ENCODE peak calls at places on chromosomes 7 and 10, in five cellular contexts. G is astrocyte of the cerebellum; W is esophagus squamous epithelium; A is bronchial epithelial cell; C is CD8-positive, alpha-beta T cell. Y is an unnamed sample.
A peak's percentile ranks its signal among the peaks of the same experiment; 100 is the strongest.

GRCh38 chr7:84161398-84161797 is 33.2 kb downstream of the SEMA3A start:
- DNase-seq in W (no peak), C (no peak), G (no peak), A (no peak), Y (no peak)

GRCh38 chr10:101321073-101321472 is 32.9 kb upstream of the BTRC start:
- DNase-seq in C (no peak), G (no peak), A (no peak), W (no peak), Y (no peak)

GRCh38 chr7:3436746-3437145 is 135.7 kb downstream of the SDK1 start:
- DNase-seq in G (peak; percentile 35), A (peak; percentile 51), C (no peak), W (no peak), Y (no peak)

GRCh38 chr7:43108255-43109011 is 4.0 kb upstream of the HECW1 start:
- DNase-seq in G (peak; percentile 37), W (no peak), A (peak; percentile 64), C (no peak), Y (peak; percentile 55)

GRCh38 chr10:114420811-114421485 is 16.6 kb upstream of the AFAP1L2 start:
- DNase-seq in A (peak; percentile 65), W (no peak), C (no peak), G (no peak), Y (no peak)

GRCh38 chr10:80165173-80165572 is 32.6 kb downstream of the PLAC9 start:
- DNase-seq in W (no peak), A (peak; percentile 78), C (no peak), G (no peak), Y (no peak)

GRCh38 chr10:72753760-72754231 is 61.9 kb downstream of the MCU start:
- DNase-seq in W (no peak), A (no peak), C (no peak), G (no peak), Y (no peak)

GRCh38 chr10:49735848-49736563 is 26.1 kb downstream of the OGDHL start:
- DNase-seq in A (no peak), W (no peak), C (no peak), G (no peak), Y (peak; percentile 77)

GRCh38 chr7:108308276-108308675 is 148.0 kb downstream of the NRCAM start:
- DNase-seq in A (no peak), G (no peak), C (no peak), W (no peak), Y (no peak)

GRCh38 chr7:30914611-30915601 is 3.3 kb downstream of the AQP1 start:
- DNase-seq in W (no peak), A (peak; percentile 19), G (no peak), C (no peak), Y (no peak)

GRCh38 chr10:29554660-29555059 is 80.1 kb downstream of the SVIL start:
- DNase-seq in G (peak; percentile 43), C (no peak), A (no peak), W (no peak), Y (no peak)

GRCh38 chr7:17274551-17275245 is 23.8 kb upstream of the AHR start:
- DNase-seq in C (no peak), G (peak; percentile 71), W (no peak), A (peak; percentile 65), Y (no peak)

GRCh38 chr7:151514461-151515396 is 5.0 kb downstream of the RHEB start:
- DNase-seq in G (no peak), C (no peak), W (no peak), A (peak; percentile 38), Y (no peak)

GRCh38 chr7:142790565-142790964 is 19.8 kb downstream of the PRSS2 start:
- DNase-seq in A (no peak), W (no peak), C (no peak), G (no peak), Y (no peak)

GRCh38 chr10:88095291-88095721 is 231.9 kb downstream of the PTEN start:
- DNase-seq in C (no peak), A (peak; percentile 97), G (no peak), W (no peak), Y (no peak)

GRCh38 chr10:75492151-75492550 is 60.7 kb downstream of the LRMDA start:
- DNase-seq in C (no peak), A (no peak), G (no peak), W (no peak), Y (no peak)

GRCh38 chr7:22653981-22654380 is 73.0 kb upstream of the IL6 start:
- DNase-seq in A (no peak), G (no peak), W (no peak), C (no peak), Y (no peak)

GRCh38 chr10:102801496-102801895 is 35.7 kb downstream of the CYP17A1 start:
- DNase-seq in G (no peak), A (no peak), C (no peak), W (no peak), Y (no peak)

GRCh38 chr7:39413866-39414668 is 152.1 kb upstream of the YAE1 start:
- DNase-seq in A (peak; percentile 3), G (no peak), W (no peak), C (peak; percentile 24), Y (peak; percentile 87)

GRCh38 chr7:100604976-100605911 is 3.1 kb downstream of the PCOLCE start:
- DNase-seq in W (no peak), G (no peak), A (peak; percentile 18), C (peak; percentile 56), Y (peak; percentile 62)

GRCh38 chr10:101570764-101571572 is 17.1 kb downstream of the POLL start:
- DNase-seq in C (no peak), W (no peak), G (no peak), A (no peak), Y (peak; percentile 63)

GRCh38 chr10:4982764-4983226 is 19.6 kb downstream of the AKR1C1 start:
- DNase-seq in A (peak; percentile 36), G (no peak), W (no peak), C (no peak), Y (peak; percentile 36)

GRCh38 chr7:88452648-88453047 is 146.0 kb upstream of the STEAP4 start:
- DNase-seq in W (no peak), A (no peak), G (no peak), C (no peak), Y (no peak)

GRCh38 chr10:7587168-7587864 is 79.5 kb downstream of the ITIH5 start:
- DNase-seq in A (no peak), G (no peak), C (no peak), W (no peak), Y (no peak)

GRCh38 chr7:70417061-70417655 is 714.8 kb upstream of the GALNT17 start:
- DNase-seq in C (no peak), W (no peak), G (no peak), A (no peak), Y (no peak)

GRCh38 chr7:14457567-14458453 is 444.7 kb downstream of the DGKB start:
- DNase-seq in G (peak; percentile 81), C (peak; percentile 30), W (no peak), A (peak; percentile 73), Y (no peak)
- H3K4me3 ChIP-seq in G (no peak overlapping the region), C (no peak overlapping the region), W (no peak overlapping the region), A (no peak overlapping the region), Y (no peak overlapping the region)

DNA sequence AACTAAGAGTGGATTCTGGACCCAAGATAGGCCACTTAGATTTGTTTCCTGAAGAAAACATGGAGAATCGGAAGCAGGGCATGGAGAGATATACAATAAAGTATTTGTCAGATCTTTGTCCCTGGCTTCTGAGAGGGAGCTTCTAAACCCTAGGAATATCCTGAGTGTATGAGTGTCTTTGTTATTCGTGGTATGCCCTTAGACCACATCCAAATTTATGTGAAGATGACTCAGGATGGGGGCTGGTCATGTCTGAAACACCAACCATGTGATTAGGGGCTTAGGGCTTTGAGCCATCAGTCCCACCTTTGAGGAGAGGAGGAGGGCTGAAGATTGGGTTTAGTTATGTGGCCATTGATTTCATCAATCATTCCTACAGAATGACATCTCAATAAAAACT is 69.7 kb upstream of the PLPP4 start:
- DNase-seq in W (no peak), G (peak; percentile 57), A (no peak), C (no peak), Y (no peak)
- H3K4me3 ChIP-seq in W (no peak overlapping the region), G (no peak overlapping the region), A (no peak overlapping the region), C (no peak overlapping the region), Y (no peak overlapping the region)

GRCh38 chr10:43648392-43649148 is at the start of gene ZNF32:
- DNase-seq in W (peak; percentile 31), G (peak; percentile 52), C (peak; percentile 79), A (peak; percentile 44), Y (peak; percentile 97)
- H3K4me3 ChIP-seq in W (peak within 1 kb of the TSS; percentile 81), G (peak within 1 kb of the TSS; percentile 61), C (peak within 1 kb of the TSS; percentile 92), A (peak within 1 kb of the TSS; percentile 64), Y (peak within 1 kb of the TSS; percentile 24)

GRCh38 chr7:4792537-4793126 is 17.2 kb downstream of the AP5Z1 start:
- DNase-seq in W (no peak), A (no peak), G (no peak), C (no peak), Y (peak; percentile 86)
- H3K4me3 ChIP-seq in W (peak overlapping the region; percentile 57), A (peak overlapping the region; percentile 10), G (peak overlapping the region; percentile 29), C (peak overlapping the region; percentile 59), Y (peak overlapping the region; percentile 49)

GRCh38 chr7:28395806-28396205 is 16.5 kb upstream of the CREB5 start:
- DNase-seq in C (no peak), A (no peak), G (peak; percentile 8), W (no peak), Y (no peak)
- H3K4me3 ChIP-seq in C (no peak overlapping the region), A (no peak overlapping the region), G (no peak overlapping the region), W (no peak overlapping the region), Y (no peak overlapping the region)

DNA sequence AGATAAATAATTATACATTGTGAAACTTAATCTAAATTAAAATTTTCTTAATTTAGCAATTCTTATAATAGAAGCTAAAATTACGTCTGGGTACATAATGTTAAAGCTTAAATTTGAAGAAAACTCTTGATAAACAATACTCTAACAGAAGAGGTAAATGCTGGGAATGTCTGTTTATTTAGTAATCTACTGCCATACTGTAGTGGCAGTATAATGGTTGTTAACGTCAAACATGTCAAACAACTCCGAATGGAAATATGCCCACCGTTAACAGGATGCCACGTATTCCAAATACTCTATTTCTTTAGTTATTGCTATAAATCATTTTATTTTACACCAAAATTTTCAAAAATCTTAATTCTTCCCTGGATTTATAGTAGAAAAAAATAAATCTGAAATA is 40.0 kb upstream of the PTPN12 start:
- DNase-seq in A (no peak), W (no peak), G (no peak), C (no peak), Y (no peak)
- H3K4me3 ChIP-seq in A (no peak overlapping the region), W (no peak overlapping the region), G (no peak overlapping the region), C (no peak overlapping the region), Y (no peak overlapping the region)

GRCh38 chr10:63481815-63482421 is 16.1 kb upstream of the JMJD1C start:
- DNase-seq in A (peak; percentile 28), W (no peak), G (no peak), C (no peak), Y (no peak)
- H3K4me3 ChIP-seq in A (no peak overlapping the region), W (no peak overlapping the region), G (no peak overlapping the region), C (no peak overlapping the region), Y (no peak overlapping the region)

DNA sequence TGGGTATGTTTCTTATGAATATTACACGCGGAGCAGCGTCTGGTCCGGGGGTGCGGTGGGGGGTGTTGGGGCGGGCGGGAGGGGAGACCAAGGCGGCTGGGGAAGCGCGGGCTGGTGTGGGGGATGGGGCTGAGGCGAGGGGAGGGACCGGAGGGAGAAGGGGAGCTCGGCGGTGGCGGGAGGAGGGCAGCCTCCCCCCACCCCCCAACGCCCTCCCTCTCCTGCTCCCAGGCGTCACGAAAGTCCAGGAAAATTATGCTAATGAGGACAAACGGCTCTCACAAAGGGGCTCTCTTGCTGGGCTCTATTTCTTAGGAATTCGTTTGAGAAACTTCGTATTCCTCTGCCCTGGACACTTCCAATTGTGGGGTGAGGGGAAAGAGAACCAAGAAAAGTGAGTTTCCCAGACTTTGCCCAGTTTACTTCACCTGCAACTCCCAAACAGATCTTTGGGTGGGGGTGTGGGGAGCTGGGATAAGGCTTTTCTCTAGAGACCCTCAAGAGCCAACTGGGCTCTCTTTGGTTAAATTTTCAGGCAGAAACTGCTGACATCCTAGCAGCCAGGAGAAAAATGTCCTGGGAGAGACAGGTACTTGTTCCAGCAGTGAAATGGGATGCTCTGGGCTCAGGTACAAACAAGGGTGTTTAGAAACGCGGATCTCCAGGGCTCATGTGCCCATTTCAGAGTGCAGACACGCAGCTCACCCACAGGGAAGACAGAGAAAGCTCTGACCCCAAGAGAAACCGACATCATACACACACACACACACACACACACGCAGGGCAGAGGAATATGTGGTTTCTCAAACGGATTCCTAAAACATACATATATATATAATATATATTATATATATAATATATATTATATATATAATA is 11.7 kb upstream of the HOXA2 start:
- DNase-seq in A (no peak), C (no peak), W (no peak), G (no peak), Y (peak; percentile 80)
- H3K4me3 ChIP-seq in A (no peak overlapping the region), C (no peak overlapping the region), W (peak overlapping the region; percentile 91), G (peak overlapping the region; percentile 76), Y (peak overlapping the region; percentile 49)